ENCODE peak calls at places on chromosomes 3 and 15, in eight cellular contexts. One of them, this sample, is unnamed.

GRCh38 chr3:152197937-152198336 is 70.8 kb upstream of the MBNL1 start:
- DNase-seq in fibroblast of pulmonary artery: no peak
- DNase-seq in T-helper 2 cell: no peak
- DNase-seq in skeletal muscle cell: no peak
- DNase-seq in midbrain: no peak
- DNase-seq in B cell: no peak
- DNase-seq in astrocyte of the spinal cord: no peak
- DNase-seq in cardiac septum: no peak
- DNase-seq in this sample: no peak

GRCh38 chr15:101012326-101013040 is 93.3 kb downstream of the LRRK1 start:
- DNase-seq in B cell: no peak
- DNase-seq in fibroblast of pulmonary artery: no peak
- DNase-seq in astrocyte of the spinal cord: no peak
- DNase-seq in T-helper 2 cell: no peak
- DNase-seq in cardiac septum: peak
- DNase-seq in skeletal muscle cell: no peak
- DNase-seq in midbrain: no peak
- DNase-seq in this sample: no peak

GRCh38 chr3:101865751-101866509 is 16.6 kb downstream of the NFKBIZ start:
- DNase-seq in skeletal muscle cell: no peak
- DNase-seq in T-helper 2 cell: no peak
- DNase-seq in midbrain: no peak
- DNase-seq in cardiac septum: no peak
- DNase-seq in B cell: no peak
- DNase-seq in fibroblast of pulmonary artery: no peak
- DNase-seq in astrocyte of the spinal cord: no peak
- DNase-seq in this sample: no peak

GRCh38 chr3:157533298-157533870 is 30.2 kb upstream of the VEPH1 start:
- DNase-seq in cardiac septum: no peak
- DNase-seq in midbrain: no peak
- DNase-seq in T-helper 2 cell: no peak
- DNase-seq in B cell: no peak
- DNase-seq in fibroblast of pulmonary artery: peak
- DNase-seq in skeletal muscle cell: peak
- DNase-seq in astrocyte of the spinal cord: peak
- DNase-seq in this sample: no peak

GRCh38 chr15:25179673-25180511 is 225.1 kb downstream of the SNRPN start:
- DNase-seq in B cell: peak
- DNase-seq in fibroblast of pulmonary artery: no peak
- DNase-seq in midbrain: no peak
- DNase-seq in T-helper 2 cell: no peak
- DNase-seq in cardiac septum: peak
- DNase-seq in skeletal muscle cell: no peak
- DNase-seq in astrocyte of the spinal cord: no peak
- DNase-seq in this sample: peak

GRCh38 chr3:100254168-100254777 is 6.5 kb upstream of the TBC1D23 start:
- DNase-seq in B cell: peak
- DNase-seq in cardiac septum: no peak
- DNase-seq in astrocyte of the spinal cord: peak
- DNase-seq in fibroblast of pulmonary artery: peak
- DNase-seq in midbrain: peak
- DNase-seq in T-helper 2 cell: no peak
- DNase-seq in skeletal muscle cell: no peak
- DNase-seq in this sample: peak

GRCh38 chr3:196076721-196077120 is 5.2 kb downstream of the TFRC start:
- DNase-seq in fibroblast of pulmonary artery: no peak
- DNase-seq in T-helper 2 cell: no peak
- DNase-seq in skeletal muscle cell: no peak
- DNase-seq in B cell: no peak
- DNase-seq in astrocyte of the spinal cord: no peak
- DNase-seq in cardiac septum: no peak
- DNase-seq in midbrain: no peak
- DNase-seq in this sample: no peak

GRCh38 chr3:185362850-185363661 is at the start of gene MAP3K13:
- DNase-seq in astrocyte of the spinal cord: peak
- DNase-seq in B cell: peak
- DNase-seq in T-helper 2 cell: no peak
- DNase-seq in skeletal muscle cell: peak
- DNase-seq in cardiac septum: peak
- DNase-seq in midbrain: peak
- DNase-seq in fibroblast of pulmonary artery: peak
- DNase-seq in this sample: peak

GRCh38 chr3:168524129-168524528 is 428.4 kb upstream of the GOLIM4 start:
- DNase-seq in skeletal muscle cell: no peak
- DNase-seq in cardiac septum: no peak
- DNase-seq in midbrain: no peak
- DNase-seq in fibroblast of pulmonary artery: no peak
- DNase-seq in T-helper 2 cell: no peak
- DNase-seq in B cell: no peak
- DNase-seq in astrocyte of the spinal cord: no peak
- DNase-seq in this sample: no peak

GRCh38 chr3:169072494-169072893 is 591.0 kb downstream of the MECOM start:
- DNase-seq in midbrain: no peak
- DNase-seq in T-helper 2 cell: no peak
- DNase-seq in fibroblast of pulmonary artery: no peak
- DNase-seq in B cell: no peak
- DNase-seq in skeletal muscle cell: peak
- DNase-seq in astrocyte of the spinal cord: no peak
- DNase-seq in cardiac septum: no peak
- DNase-seq in this sample: no peak

GRCh38 chr15:49308686-49309085 is 114.4 kb upstream of the FGF7 start:
- DNase-seq in astrocyte of the spinal cord: no peak
- DNase-seq in skeletal muscle cell: no peak
- DNase-seq in B cell: no peak
- DNase-seq in T-helper 2 cell: no peak
- DNase-seq in fibroblast of pulmonary artery: no peak
- DNase-seq in midbrain: no peak
- DNase-seq in cardiac septum: no peak
- DNase-seq in this sample: no peak

GRCh38 chr15:65532738-65533051 is 2.4 kb downstream of the HACD3 start:
- DNase-seq in fibroblast of pulmonary artery: peak
- DNase-seq in cardiac septum: no peak
- DNase-seq in B cell: no peak
- DNase-seq in midbrain: no peak
- DNase-seq in T-helper 2 cell: no peak
- DNase-seq in skeletal muscle cell: no peak
- DNase-seq in astrocyte of the spinal cord: no peak
- DNase-seq in this sample: no peak

GRCh38 chr3:38561746-38562466 is 65.8 kb downstream of the EXOG start:
- DNase-seq in fibroblast of pulmonary artery: no peak
- DNase-seq in midbrain: no peak
- DNase-seq in cardiac septum: peak
- DNase-seq in skeletal muscle cell: no peak
- DNase-seq in T-helper 2 cell: no peak
- DNase-seq in astrocyte of the spinal cord: no peak
- DNase-seq in B cell: no peak
- DNase-seq in this sample: no peak